ENCODE peak calls at places on chromosomes 12 and 14, in four cellular contexts. One of them, this sample, is unnamed.

GRCh38 chr12:111148005-111148404 is 220.9 kb downstream of the PHETA1 start:
- DNase-seq in effector memory CD8-positive, alpha-beta T cell: no peak
- DNase-seq in epithelial cell of prostate: no peak
- DNase-seq in stimulated activated CD8-positive, alpha-beta memory T cell treated with anti-CD3 and anti-CD28 coated beads, Interleukin-2, amount 100 ng/mL, for 48 hours: no peak
- DNase-seq in this sample: no peak

GRCh38 chr12:8823565-8824300 is 1.3 kb downstream of the A2ML1 start:
- DNase-seq in effector memory CD8-positive, alpha-beta T cell: no peak
- DNase-seq in epithelial cell of prostate: no peak
- DNase-seq in stimulated activated CD8-positive, alpha-beta memory T cell treated with anti-CD3 and anti-CD28 coated beads, Interleukin-2, amount 100 ng/mL, for 48 hours: no peak
- DNase-seq in this sample: no peak

GRCh38 chr12:92408072-92408900 is 262.6 kb upstream of the BTG1 start:
- DNase-seq in effector memory CD8-positive, alpha-beta T cell: peak
- DNase-seq in epithelial cell of prostate: no peak
- DNase-seq in stimulated activated CD8-positive, alpha-beta memory T cell treated with anti-CD3 and anti-CD28 coated beads, Interleukin-2, amount 100 ng/mL, for 48 hours: no peak
- DNase-seq in this sample: peak

GRCh38 chr12:57892232-57892987 is 45.9 kb upstream of the CTDSP2 start:
- DNase-seq in effector memory CD8-positive, alpha-beta T cell: no peak
- DNase-seq in epithelial cell of prostate: no peak
- DNase-seq in stimulated activated CD8-positive, alpha-beta memory T cell treated with anti-CD3 and anti-CD28 coated beads, Interleukin-2, amount 100 ng/mL, for 48 hours: no peak
- DNase-seq in this sample: no peak

GRCh38 chr14:50229646-50230045 is 1.7 kb downstream of the SOS2 start:
- DNase-seq in effector memory CD8-positive, alpha-beta T cell: no peak
- DNase-seq in epithelial cell of prostate: no peak
- DNase-seq in stimulated activated CD8-positive, alpha-beta memory T cell treated with anti-CD3 and anti-CD28 coated beads, Interleukin-2, amount 100 ng/mL, for 48 hours: no peak
- DNase-seq in this sample: no peak

GRCh38 chr12:12807970-12808702 is 5.0 kb upstream of the DDX47 start:
- DNase-seq in effector memory CD8-positive, alpha-beta T cell: peak
- DNase-seq in epithelial cell of prostate: no peak
- DNase-seq in stimulated activated CD8-positive, alpha-beta memory T cell treated with anti-CD3 and anti-CD28 coated beads, Interleukin-2, amount 100 ng/mL, for 48 hours: no peak
- DNase-seq in this sample: peak

GRCh38 chr14:104130974-104131651 is 7.3 kb upstream of the KIF26A start:
- DNase-seq in effector memory CD8-positive, alpha-beta T cell: no peak
- DNase-seq in epithelial cell of prostate: no peak
- DNase-seq in stimulated activated CD8-positive, alpha-beta memory T cell treated with anti-CD3 and anti-CD28 coated beads, Interleukin-2, amount 100 ng/mL, for 48 hours: no peak
- DNase-seq in this sample: no peak

GRCh38 chr14:90513151-90514014 is 116.6 kb downstream of the CALM1 start:
- DNase-seq in effector memory CD8-positive, alpha-beta T cell: no peak
- DNase-seq in epithelial cell of prostate: peak
- DNase-seq in stimulated activated CD8-positive, alpha-beta memory T cell treated with anti-CD3 and anti-CD28 coated beads, Interleukin-2, amount 100 ng/mL, for 48 hours: no peak
- DNase-seq in this sample: no peak

GRCh38 chr12:66861157-66861750 is 182.4 kb upstream of the GRIP1 start:
- DNase-seq in effector memory CD8-positive, alpha-beta T cell: peak
- DNase-seq in epithelial cell of prostate: no peak
- DNase-seq in stimulated activated CD8-positive, alpha-beta memory T cell treated with anti-CD3 and anti-CD28 coated beads, Interleukin-2, amount 100 ng/mL, for 48 hours: peak
- DNase-seq in this sample: peak

GRCh38 chr14:100246809-100247428 is 8.0 kb downstream of the YY1 start:
- DNase-seq in effector memory CD8-positive, alpha-beta T cell: no peak
- DNase-seq in epithelial cell of prostate: no peak
- DNase-seq in stimulated activated CD8-positive, alpha-beta memory T cell treated with anti-CD3 and anti-CD28 coated beads, Interleukin-2, amount 100 ng/mL, for 48 hours: no peak
- DNase-seq in this sample: peak

GRCh38 chr14:53450871-53451270 is 297.7 kb upstream of the DDHD1 start:
- DNase-seq in effector memory CD8-positive, alpha-beta T cell: no peak
- DNase-seq in epithelial cell of prostate: no peak
- DNase-seq in stimulated activated CD8-positive, alpha-beta memory T cell treated with anti-CD3 and anti-CD28 coated beads, Interleukin-2, amount 100 ng/mL, for 48 hours: no peak
- DNase-seq in this sample: no peak

GRCh38 chr12:42510823-42511222 is 78.7 kb downstream of the PRICKLE1 start:
- DNase-seq in effector memory CD8-positive, alpha-beta T cell: no peak
- DNase-seq in epithelial cell of prostate: no peak
- DNase-seq in stimulated activated CD8-positive, alpha-beta memory T cell treated with anti-CD3 and anti-CD28 coated beads, Interleukin-2, amount 100 ng/mL, for 48 hours: no peak
- DNase-seq in this sample: no peak

GRCh38 chr12:65824314-65824563 is at the start of gene HMGA2:
- DNase-seq in effector memory CD8-positive, alpha-beta T cell: no peak
- DNase-seq in epithelial cell of prostate: no peak
- DNase-seq in stimulated activated CD8-positive, alpha-beta memory T cell treated with anti-CD3 and anti-CD28 coated beads, Interleukin-2, amount 100 ng/mL, for 48 hours: no peak
- DNase-seq in this sample: no peak

GRCh38 chr12:65430571-65431306 is 152.3 kb downstream of the MSRB3 start:
- DNase-seq in effector memory CD8-positive, alpha-beta T cell: no peak
- DNase-seq in epithelial cell of prostate: no peak
- DNase-seq in stimulated activated CD8-positive, alpha-beta memory T cell treated with anti-CD3 and anti-CD28 coated beads, Interleukin-2, amount 100 ng/mL, for 48 hours: no peak
- DNase-seq in this sample: no peak

GRCh38 chr12:3302406-3303041 is 188.5 kb upstream of the PRMT8 start:
- DNase-seq in effector memory CD8-positive, alpha-beta T cell: no peak
- DNase-seq in epithelial cell of prostate: no peak
- DNase-seq in stimulated activated CD8-positive, alpha-beta memory T cell treated with anti-CD3 and anti-CD28 coated beads, Interleukin-2, amount 100 ng/mL, for 48 hours: no peak
- DNase-seq in this sample: no peak

GRCh38 chr12:124786065-124786964 is 77.3 kb downstream of the SCARB1 start:
- DNase-seq in effector memory CD8-positive, alpha-beta T cell: no peak
- DNase-seq in epithelial cell of prostate: peak
- DNase-seq in stimulated activated CD8-positive, alpha-beta memory T cell treated with anti-CD3 and anti-CD28 coated beads, Interleukin-2, amount 100 ng/mL, for 48 hours: no peak
- DNase-seq in this sample: no peak

GRCh38 chr12:47736877-47737676 is 11.8 kb upstream of the ENDOU start:
- DNase-seq in effector memory CD8-positive, alpha-beta T cell: no peak
- DNase-seq in epithelial cell of prostate: no peak
- DNase-seq in stimulated activated CD8-positive, alpha-beta memory T cell treated with anti-CD3 and anti-CD28 coated beads, Interleukin-2, amount 100 ng/mL, for 48 hours: no peak
- DNase-seq in this sample: no peak

GRCh38 chr12:95601626-95602025 is 50.4 kb upstream of the USP44 start:
- DNase-seq in effector memory CD8-positive, alpha-beta T cell: no peak
- DNase-seq in epithelial cell of prostate: no peak
- DNase-seq in stimulated activated CD8-positive, alpha-beta memory T cell treated with anti-CD3 and anti-CD28 coated beads, Interleukin-2, amount 100 ng/mL, for 48 hours: no peak
- DNase-seq in this sample: no peak

GRCh38 chr12:4974217-4974616 is 64.5 kb downstream of the KCNA1 start:
- DNase-seq in effector memory CD8-positive, alpha-beta T cell: no peak
- DNase-seq in epithelial cell of prostate: no peak
- DNase-seq in stimulated activated CD8-positive, alpha-beta memory T cell treated with anti-CD3 and anti-CD28 coated beads, Interleukin-2, amount 100 ng/mL, for 48 hours: no peak
- DNase-seq in this sample: no peak

GRCh38 chr12:54725233-54725843 is 77.2 kb upstream of the DCD start:
- DNase-seq in effector memory CD8-positive, alpha-beta T cell: no peak
- DNase-seq in epithelial cell of prostate: no peak
- DNase-seq in stimulated activated CD8-positive, alpha-beta memory T cell treated with anti-CD3 and anti-CD28 coated beads, Interleukin-2, amount 100 ng/mL, for 48 hours: no peak
- DNase-seq in this sample: peak

GRCh38 chr14:21385170-21385904 is 1.5 kb upstream of the SUPT16H start:
- DNase-seq in effector memory CD8-positive, alpha-beta T cell: no peak
- DNase-seq in epithelial cell of prostate: no peak
- DNase-seq in stimulated activated CD8-positive, alpha-beta memory T cell treated with anti-CD3 and anti-CD28 coated beads, Interleukin-2, amount 100 ng/mL, for 48 hours: no peak
- DNase-seq in this sample: no peak

GRCh38 chr12:80195143-80195726 is 95.9 kb downstream of the OTOGL start:
- DNase-seq in effector memory CD8-positive, alpha-beta T cell: no peak
- DNase-seq in epithelial cell of prostate: no peak
- DNase-seq in stimulated activated CD8-positive, alpha-beta memory T cell treated with anti-CD3 and anti-CD28 coated beads, Interleukin-2, amount 100 ng/mL, for 48 hours: no peak
- DNase-seq in this sample: no peak

GRCh38 chr12:103301642-103302620 is 193.8 kb downstream of the C12orf42 start:
- DNase-seq in effector memory CD8-positive, alpha-beta T cell: no peak
- DNase-seq in epithelial cell of prostate: no peak
- DNase-seq in stimulated activated CD8-positive, alpha-beta memory T cell treated with anti-CD3 and anti-CD28 coated beads, Interleukin-2, amount 100 ng/mL, for 48 hours: no peak
- DNase-seq in this sample: no peak

GRCh38 chr12:123750159-123750656 is 11.9 kb upstream of the DNAH10 start:
- DNase-seq in effector memory CD8-positive, alpha-beta T cell: no peak
- DNase-seq in epithelial cell of prostate: no peak
- DNase-seq in stimulated activated CD8-positive, alpha-beta memory T cell treated with anti-CD3 and anti-CD28 coated beads, Interleukin-2, amount 100 ng/mL, for 48 hours: no peak
- DNase-seq in this sample: peak

GRCh38 chr12:34352098-34352497 is 329.8 kb downstream of the ALG10 start:
- DNase-seq in effector memory CD8-positive, alpha-beta T cell: no peak
- DNase-seq in epithelial cell of prostate: no peak
- DNase-seq in stimulated activated CD8-positive, alpha-beta memory T cell treated with anti-CD3 and anti-CD28 coated beads, Interleukin-2, amount 100 ng/mL, for 48 hours: no peak
- DNase-seq in this sample: no peak

GRCh38 chr14:22802860-22803562 is 12.2 kb downstream of the SLC7A7 start:
- DNase-seq in effector memory CD8-positive, alpha-beta T cell: no peak
- DNase-seq in epithelial cell of prostate: no peak
- DNase-seq in stimulated activated CD8-positive, alpha-beta memory T cell treated with anti-CD3 and anti-CD28 coated beads, Interleukin-2, amount 100 ng/mL, for 48 hours: no peak
- DNase-seq in this sample: no peak

GRCh38 chr12:124240493-124240892 is 54.4 kb upstream of the RFLNA start:
- DNase-seq in effector memory CD8-positive, alpha-beta T cell: no peak
- DNase-seq in epithelial cell of prostate: no peak
- DNase-seq in stimulated activated CD8-positive, alpha-beta memory T cell treated with anti-CD3 and anti-CD28 coated beads, Interleukin-2, amount 100 ng/mL, for 48 hours: no peak
- DNase-seq in this sample: no peak

GRCh38 chr14:90397401-90398314 is 829 bp downstream of the CALM1 start:
- DNase-seq in effector memory CD8-positive, alpha-beta T cell: peak
- DNase-seq in epithelial cell of prostate: no peak
- DNase-seq in stimulated activated CD8-positive, alpha-beta memory T cell treated with anti-CD3 and anti-CD28 coated beads, Interleukin-2, amount 100 ng/mL, for 48 hours: peak
- DNase-seq in this sample: peak

GRCh38 chr12:12954878-12955625 is 3.1 kb upstream of the GPRC5D start:
- DNase-seq in effector memory CD8-positive, alpha-beta T cell: no peak
- DNase-seq in epithelial cell of prostate: no peak
- DNase-seq in stimulated activated CD8-positive, alpha-beta memory T cell treated with anti-CD3 and anti-CD28 coated beads, Interleukin-2, amount 100 ng/mL, for 48 hours: no peak
- DNase-seq in this sample: no peak